ENCODE peak calls at places on chromosomes 2 and 18, in eight cellular contexts. L is heart left ventricle, T is brain microvascular endothelial cell, E is sigmoid colon, O is astrocyte, C is A673, F is foreskin fibroblast, Z is IMR-90. P is an unnamed sample.

GRCh38 chr2:11520092-11520693 is 13.7 kb upstream of the GREB1 start:
- DNase-seq in T (no peak), L (no peak), C (no peak), E (no peak), O (no peak), Z (no peak), F (no peak), P (no peak)

GRCh38 chr2:118246726-118247125 is 158.5 kb downstream of the INSIG2 start:
- DNase-seq in Z (no peak), T (no peak), L (peak), E (no peak), O (no peak), C (no peak), F (no peak), P (no peak)

GRCh38 chr18:78871631-78872030 is 108.0 kb upstream of the SALL3 start:
- DNase-seq in Z (no peak), E (no peak), L (no peak), O (no peak), F (no peak), T (no peak), C (no peak), P (no peak)

GRCh38 chr2:113818382-113818951 is 62.0 kb upstream of the SLC35F5 start:
- DNase-seq in Z (peak), O (peak), F (peak), L (peak), C (no peak), E (peak), T (peak), P (peak)

GRCh38 chr2:88632569-88632968 is 5.3 kb upstream of the EIF2AK3 start:
- DNase-seq in T (no peak), C (no peak), F (no peak), Z (no peak), L (no peak), O (no peak), E (no peak), P (no peak)

GRCh38 chr2:29259221-29259620 is 144.0 kb downstream of the CLIP4 start:
- DNase-seq in L (no peak), T (no peak), Z (peak), E (no peak), F (peak), O (peak), C (no peak), P (peak)

GRCh38 chr2:223674998-223675609 is 72.9 kb upstream of the SCG2 start:
- DNase-seq in F (peak), Z (peak), O (peak), E (no peak), L (no peak), T (peak), C (peak), P (peak)

GRCh38 chr2:239189711-239190131 is 211.1 kb downstream of the HDAC4 start:
- DNase-seq in Z (no peak), T (no peak), F (no peak), C (no peak), E (peak), L (no peak), O (no peak), P (no peak)

GRCh38 chr2:163182764-163183354 is 344.3 kb upstream of the KCNH7 start:
- DNase-seq in C (peak), O (peak), Z (peak), F (no peak), E (no peak), L (no peak), T (no peak), P (peak)

GRCh38 chr2:184779777-184780176 is 181.4 kb downstream of the ZNF804A start:
- DNase-seq in O (no peak), E (no peak), L (no peak), F (no peak), Z (no peak), T (no peak), C (no peak), P (no peak)

GRCh38 chr2:98936917-98937351 is 909 bp upstream of the CRACDL start:
- DNase-seq in L (no peak), F (no peak), Z (no peak), O (no peak), E (no peak), C (no peak), T (no peak), P (no peak)

GRCh38 chr2:98935111-98935770 is 784 bp downstream of the CRACDL start:
- DNase-seq in Z (no peak), E (no peak), T (no peak), O (no peak), F (no peak), L (no peak), C (no peak), P (no peak)

GRCh38 chr2:98937906-98938305 is 1.9 kb upstream of the CRACDL start:
- DNase-seq in L (no peak), O (no peak), Z (no peak), F (no peak), E (no peak), C (no peak), T (no peak), P (no peak)

GRCh38 chr2:98935777-98936132 is 270 bp downstream of the CRACDL start:
- DNase-seq in F (no peak), C (no peak), Z (no peak), E (no peak), T (no peak), O (no peak), L (no peak), P (no peak)

DNA sequence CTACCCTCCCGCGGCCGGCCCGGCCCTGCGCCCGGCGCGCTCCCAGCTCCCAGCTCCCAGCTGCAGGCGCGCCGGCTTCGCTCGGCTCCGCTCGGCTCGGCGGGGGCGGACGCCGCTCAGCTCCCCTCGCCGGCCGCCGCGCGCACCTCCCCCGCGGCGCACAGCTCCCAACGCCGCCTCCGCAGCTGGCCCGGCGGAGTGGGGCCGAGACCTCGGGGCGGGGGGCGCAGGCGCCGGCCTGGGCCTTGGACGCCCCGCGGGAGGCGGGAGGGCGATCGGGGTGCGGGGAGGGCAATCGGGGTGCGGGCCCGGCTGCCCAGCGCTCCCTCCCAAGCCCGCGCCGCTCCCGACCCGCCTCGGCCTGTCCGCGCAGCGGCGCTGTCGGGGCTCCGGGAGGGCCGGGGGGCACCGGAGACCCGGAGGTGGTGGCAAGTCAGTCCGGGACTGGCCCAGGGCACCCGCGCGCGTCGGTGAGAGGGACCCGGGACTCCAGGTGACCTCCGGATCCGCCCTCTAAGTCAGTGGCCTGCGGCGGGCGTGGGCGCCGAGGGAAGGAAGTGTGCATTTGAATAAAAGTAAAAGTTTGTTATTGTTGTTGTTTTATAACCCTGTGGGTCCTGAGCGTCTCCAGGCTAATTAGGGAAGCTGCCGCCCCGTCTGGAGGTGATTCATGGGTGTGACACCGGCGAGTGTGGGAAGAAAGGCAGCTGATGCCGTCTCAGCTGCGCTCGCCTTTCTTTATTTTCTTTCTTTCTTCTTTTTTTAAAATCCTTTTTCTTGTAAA is at the start of gene CRACDL:
- DNase-seq in E (no peak), Z (no peak), O (no peak), F (no peak), L (no peak), C (peak), T (no peak), P (no peak)
- TF ChIP-seq CTCF in E (no peak), Z (no peak), O (no peak), F (no peak), L (no peak), C (no peak), T (no peak), P (no peak)

GRCh38 chr2:63047534-63048281 is 2.9 kb upstream of the OTX1 start:
- DNase-seq in F (no peak), T (no peak), C (no peak), L (no peak), O (no peak), Z (no peak), E (peak), P (no peak)

GRCh38 chr2:63049291-63050185 is 1.1 kb upstream of the OTX1 start:
- DNase-seq in F (no peak), T (no peak), Z (peak), C (no peak), O (peak), E (no peak), L (no peak), P (peak)

GRCh38 chr2:63048367-63049171 is 2.1 kb upstream of the OTX1 start:
- DNase-seq in O (no peak), F (no peak), C (no peak), L (no peak), E (no peak), T (no peak), Z (no peak), P (no peak)

GRCh38 chr2:63044360-63045327 is 6.0 kb upstream of the OTX1 start:
- DNase-seq in L (no peak), F (no peak), E (no peak), O (no peak), C (no peak), Z (no peak), T (no peak), P (no peak)

DNA sequence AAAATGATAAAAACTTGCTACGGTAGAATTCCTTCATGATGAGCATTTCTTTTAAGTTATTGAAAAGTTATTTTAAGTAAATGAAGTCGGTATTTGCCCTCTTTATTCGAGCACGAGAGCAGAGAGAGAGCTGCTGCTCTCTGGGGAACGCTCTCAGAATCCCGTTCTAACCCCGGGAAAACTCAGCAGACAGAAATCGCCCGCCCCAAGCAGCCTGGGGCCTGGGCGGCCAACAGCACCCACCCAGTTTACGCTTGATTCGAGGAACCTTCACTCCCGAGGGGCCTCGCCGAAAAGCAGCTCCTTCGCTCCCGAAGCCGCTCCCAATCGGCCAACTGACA is 3.5 kb upstream of the OTX1 start:
- DNase-seq in F (no peak), L (no peak), T (no peak), Z (no peak), E (no peak), O (no peak), C (no peak), P (no peak)
- H3K4me3 ChIP-seq in F (no peak), L (peak), T (peak), Z (no peak), E (no peak), O (peak), C (no peak), P (no peak)

DNA sequence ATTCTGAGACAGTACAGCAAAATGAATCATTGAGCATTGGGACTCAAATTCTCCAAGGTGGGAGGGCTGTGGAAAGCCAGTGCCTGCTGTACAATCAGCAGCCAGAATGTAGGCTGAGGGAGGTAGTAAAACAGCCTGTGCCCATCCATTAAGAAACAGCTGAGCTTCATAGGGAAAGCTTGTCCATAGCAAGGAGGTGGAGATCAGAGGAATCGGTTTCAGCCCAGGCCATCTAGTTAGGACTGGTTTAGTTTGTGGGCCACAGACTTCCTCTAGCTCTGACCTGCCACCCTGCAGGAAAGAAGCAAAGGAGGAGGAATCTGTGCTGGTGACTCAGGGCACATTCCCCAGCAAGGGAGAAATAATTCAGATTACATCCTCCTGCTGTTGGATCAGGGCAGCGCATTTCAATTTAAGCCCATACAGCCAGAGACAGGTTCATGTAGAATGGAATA is 333.4 kb downstream of the SETBP1 start:
- DNase-seq in T (peak), Z (peak), E (no peak), L (no peak), C (peak), O (peak), F (peak), P (peak)
- TF ChIP-seq CTCF in T (peak), Z (peak), E (no peak), L (no peak), C (no peak), O (peak), F (peak), P (peak)

GRCh38 chr18:28771849-28772248 is 594.9 kb upstream of the CDH2 start:
- DNase-seq in F (no peak), E (no peak), T (no peak), O (no peak), Z (peak), C (no peak), L (no peak), P (peak)
- H3K4me3 ChIP-seq in F (no peak), E (no peak), T (no peak), O (no peak), Z (no peak), C (no peak), L (no peak), P (no peak)

GRCh38 chr18:76885011-76885410 is 62.7 kb downstream of the ZNF236 start:
- DNase-seq in L (no peak), E (no peak), C (no peak), O (no peak), F (no peak), T (no peak), Z (no peak), P (no peak)
- TF ChIP-seq CTCF in L (no peak), E (no peak), C (no peak), O (no peak), F (no peak), T (no peak), Z (no peak), P (no peak)

GRCh38 chr2:218960196-218961165 is 1.0 kb downstream of the CDK5R2 start:
- DNase-seq in Z (no peak), C (no peak), F (no peak), E (no peak), L (no peak), T (no peak), O (no peak), P (no peak)

GRCh38 chr2:218961229-218961628 is 1.8 kb downstream of the CDK5R2 start:
- DNase-seq in O (no peak), E (no peak), F (no peak), L (no peak), Z (no peak), T (no peak), C (no peak), P (no peak)

GRCh38 chr2:218958276-218958675 is 1.2 kb upstream of the CDK5R2 start:
- DNase-seq in F (no peak), Z (no peak), O (no peak), T (no peak), C (no peak), E (no peak), L (no peak), P (no peak)

GRCh38 chr2:218959141-218959731 is at the start of gene CDK5R2:
- DNase-seq in T (peak), F (peak), C (peak), L (peak), E (peak), O (peak), Z (peak), P (peak)

GRCh38 chr2:218959761-218960195 is 312 bp downstream of the CDK5R2 start:
- DNase-seq in Z (no peak), F (no peak), L (no peak), E (no peak), C (no peak), O (no peak), T (no peak), P (no peak)
- H3K4me3 ChIP-seq in Z (peak), F (peak), L (peak), E (peak), C (peak), O (peak), T (peak), P (peak)

GRCh38 chr2:240640939-240641338 is 15.7 kb downstream of the GPR35 start:
- DNase-seq in E (peak), T (no peak), L (no peak), C (peak), O (no peak), Z (no peak), F (peak), P (peak)
- TF ChIP-seq CTCF in E (no peak), T (peak), L (peak), C (peak), O (no peak), Z (peak), F (peak), P (peak)

GRCh38 chr2:127619901-127620705 is 25.9 kb upstream of the GPR17 start:
- DNase-seq in C (no peak), O (no peak), F (no peak), E (peak), T (no peak), L (no peak), Z (no peak), P (no peak)

GRCh38 chr2:127623388-127624320 is 22.3 kb upstream of the GPR17 start:
- DNase-seq in E (peak), L (no peak), T (peak), F (no peak), Z (peak), O (peak), C (no peak), P (peak)

GRCh38 chr2:127622561-127623387 is 23.2 kb upstream of the GPR17 start:
- DNase-seq in F (no peak), E (peak), O (no peak), Z (no peak), C (no peak), L (no peak), T (no peak), P (no peak)

GRCh38 chr2:127620867-127621266 is 25.1 kb upstream of the GPR17 start:
- DNase-seq in T (no peak), C (no peak), Z (no peak), E (peak), O (no peak), L (no peak), F (no peak), P (no peak)

DNA sequence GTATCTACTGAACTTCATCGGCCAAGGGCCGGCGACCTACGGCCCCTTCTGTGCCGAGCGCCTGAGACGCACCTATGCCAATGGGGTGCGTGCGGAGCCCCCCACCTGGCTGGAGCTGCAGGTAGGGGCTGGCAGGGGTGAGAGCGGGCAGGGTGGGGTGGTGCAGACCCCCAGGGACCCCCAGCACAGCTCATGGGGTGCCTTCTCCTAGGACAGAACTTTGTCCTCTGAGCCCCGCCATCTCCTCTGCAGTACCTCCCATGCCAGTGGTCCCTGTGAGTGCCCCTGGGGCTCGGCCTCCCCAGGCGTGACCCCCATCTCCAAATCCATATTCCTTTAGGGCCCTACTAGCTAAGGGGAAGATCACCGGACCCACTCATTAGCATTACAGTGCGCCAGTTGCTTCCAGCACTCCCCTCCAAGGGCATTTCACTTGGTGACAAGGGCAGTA is 23.9 kb upstream of the GPR17 start:
- DNase-seq in E (peak), L (no peak), C (no peak), O (no peak), T (no peak), Z (no peak), F (no peak), P (no peak)
- H3K4me3 ChIP-seq in E (no peak), L (no peak), C (no peak), O (no peak), T (no peak), Z (no peak), F (no peak), P (no peak)

GRCh38 chr2:218292700-218293014 is 354 bp upstream of the TMBIM1 start:
- DNase-seq in O (no peak), T (no peak), Z (no peak), F (no peak), C (no peak), L (no peak), E (no peak), P (no peak)
- TF ChIP-seq CTCF in O (no peak), T (no peak), Z (no peak), F (no peak), C (no peak), L (no peak), E (peak), P (no peak)

DNA sequence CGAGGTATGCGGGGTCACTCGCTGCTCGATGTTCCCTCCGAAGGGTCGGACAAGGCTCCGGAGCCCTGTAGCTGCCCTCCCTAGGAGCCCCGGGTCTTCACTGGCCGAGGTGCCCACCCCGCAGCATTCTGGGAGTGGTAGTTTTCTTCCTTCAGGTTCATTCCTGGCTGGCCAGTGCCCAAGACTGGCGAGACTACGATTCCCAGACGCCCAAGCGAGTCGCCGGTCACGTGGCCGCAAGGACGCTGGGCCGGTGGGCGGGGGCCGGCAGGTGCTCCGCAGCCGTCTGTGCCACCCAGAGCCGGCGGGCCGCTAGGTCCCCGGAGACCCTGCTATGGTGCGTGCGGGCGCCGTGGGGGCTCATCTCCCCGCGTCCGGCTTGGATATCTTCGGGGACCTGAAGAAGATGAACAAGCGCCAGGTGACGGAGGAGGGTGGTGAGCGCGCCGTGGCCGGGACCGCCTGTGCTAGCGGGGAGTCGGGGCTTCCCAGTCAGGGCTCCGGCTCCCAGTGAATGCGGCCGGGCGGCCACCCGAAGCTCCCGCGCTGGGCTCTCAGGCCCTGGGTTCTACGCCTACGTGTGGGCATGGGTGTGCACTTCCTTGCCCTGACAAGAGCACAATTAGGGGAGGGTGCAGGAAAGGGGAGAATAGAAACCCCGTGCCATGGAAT is at the start of gene SEC11C:
- DNase-seq in O (peak), Z (peak), E (peak), C (peak), L (peak), F (peak), T (peak), P (peak)
- H3K4me3 ChIP-seq in O (peak), Z (peak), E (peak), C (peak), L (peak), F (peak), T (peak), P (peak)